ENCODE peak calls at places on chromosomes 5 and 9, in nine cellular contexts. One of them, this sample, is unnamed.
A peak's percentile ranks its signal among the peaks of the same experiment; 100 is the strongest.

GRCh38 chr5:112724901-112725300 is 12.8 kb upstream of the APC start:
- DNase-seq in WERI-Rb-1: no peak
- DNase-seq in transverse colon: no peak
- DNase-seq in breast epithelium: no peak
- DNase-seq in brain microvascular endothelial cell: no peak
- DNase-seq in tibial artery: no peak
- DNase-seq in ovary: no peak
- DNase-seq in heart left ventricle: no peak
- DNase-seq in sigmoid colon: no peak
- DNase-seq in this sample: no peak

GRCh38 chr5:27158775-27159174 is 120.4 kb upstream of the CDH9 start:
- DNase-seq in ovary: no peak
- DNase-seq in WERI-Rb-1: no peak
- DNase-seq in breast epithelium: no peak
- DNase-seq in heart left ventricle: no peak
- DNase-seq in transverse colon: no peak
- DNase-seq in brain microvascular endothelial cell: no peak
- DNase-seq in tibial artery: no peak
- DNase-seq in sigmoid colon: no peak
- DNase-seq in this sample: no peak

GRCh38 chr5:543755-544674 is 19.8 kb upstream of the SLC9A3 start:
- DNase-seq in transverse colon: peak; percentile 77
- DNase-seq in heart left ventricle: no peak
- DNase-seq in ovary: no peak
- DNase-seq in sigmoid colon: peak; percentile 62
- DNase-seq in tibial artery: peak; percentile 67
- DNase-seq in WERI-Rb-1: no peak
- DNase-seq in breast epithelium: no peak
- DNase-seq in brain microvascular endothelial cell: no peak
- DNase-seq in this sample: no peak

GRCh38 chr9:100473271-100474081 is 527 bp downstream of the TMEFF1 start:
- DNase-seq in transverse colon: peak; percentile 11
- DNase-seq in ovary: peak; percentile 46
- DNase-seq in sigmoid colon: no peak
- DNase-seq in tibial artery: no peak
- DNase-seq in brain microvascular endothelial cell: no peak
- DNase-seq in breast epithelium: no peak
- DNase-seq in WERI-Rb-1: peak; percentile 60
- DNase-seq in heart left ventricle: peak; percentile 16
- DNase-seq in this sample: no peak

GRCh38 chr5:95842955-95843544 is 20.5 kb upstream of the GLRX start:
- DNase-seq in tibial artery: peak; percentile 85
- DNase-seq in WERI-Rb-1: peak; percentile 47
- DNase-seq in heart left ventricle: peak; percentile 70
- DNase-seq in breast epithelium: no peak
- DNase-seq in ovary: no peak
- DNase-seq in sigmoid colon: peak; percentile 74
- DNase-seq in brain microvascular endothelial cell: peak; percentile 84
- DNase-seq in transverse colon: peak; percentile 70
- DNase-seq in this sample: no peak

GRCh38 chr5:34717426-34718327 is 61.5 kb downstream of the RAI14 start:
- DNase-seq in breast epithelium: no peak
- DNase-seq in tibial artery: no peak
- DNase-seq in ovary: no peak
- DNase-seq in transverse colon: no peak
- DNase-seq in WERI-Rb-1: no peak
- DNase-seq in sigmoid colon: no peak
- DNase-seq in heart left ventricle: no peak
- DNase-seq in brain microvascular endothelial cell: peak; percentile 96
- DNase-seq in this sample: no peak

GRCh38 chr5:58021476-58021875 is 438.4 kb downstream of the PLK2 start:
- DNase-seq in ovary: no peak
- DNase-seq in transverse colon: no peak
- DNase-seq in breast epithelium: no peak
- DNase-seq in tibial artery: no peak
- DNase-seq in brain microvascular endothelial cell: no peak
- DNase-seq in WERI-Rb-1: no peak
- DNase-seq in sigmoid colon: no peak
- DNase-seq in heart left ventricle: no peak
- DNase-seq in this sample: no peak

GRCh38 chr9:77512876-77513275 is 135.2 kb downstream of the GNA14 start:
- DNase-seq in WERI-Rb-1: no peak
- DNase-seq in ovary: no peak
- DNase-seq in tibial artery: no peak
- DNase-seq in brain microvascular endothelial cell: peak; percentile 49
- DNase-seq in transverse colon: no peak
- DNase-seq in sigmoid colon: no peak
- DNase-seq in heart left ventricle: no peak
- DNase-seq in breast epithelium: no peak
- DNase-seq in this sample: no peak

GRCh38 chr9:20353931-20354652 is 268.2 kb downstream of the MLLT3 start:
- DNase-seq in transverse colon: peak; percentile 17
- DNase-seq in tibial artery: no peak
- DNase-seq in ovary: no peak
- DNase-seq in heart left ventricle: no peak
- DNase-seq in sigmoid colon: no peak
- DNase-seq in breast epithelium: no peak
- DNase-seq in WERI-Rb-1: no peak
- DNase-seq in brain microvascular endothelial cell: no peak
- DNase-seq in this sample: no peak

GRCh38 chr5:23303836-23304235 is 203.6 kb upstream of the PRDM9 start:
- DNase-seq in ovary: no peak
- DNase-seq in brain microvascular endothelial cell: no peak
- DNase-seq in transverse colon: no peak
- DNase-seq in breast epithelium: no peak
- DNase-seq in sigmoid colon: no peak
- DNase-seq in WERI-Rb-1: no peak
- DNase-seq in heart left ventricle: no peak
- DNase-seq in tibial artery: no peak
- DNase-seq in this sample: no peak

GRCh38 chr9:87891754-87892153 is 9.1 kb downstream of the SPATA31E1 start:
- DNase-seq in heart left ventricle: no peak
- DNase-seq in breast epithelium: no peak
- DNase-seq in transverse colon: no peak
- DNase-seq in tibial artery: no peak
- DNase-seq in ovary: no peak
- DNase-seq in brain microvascular endothelial cell: no peak
- DNase-seq in WERI-Rb-1: no peak
- DNase-seq in sigmoid colon: no peak
- DNase-seq in this sample: no peak

DNA sequence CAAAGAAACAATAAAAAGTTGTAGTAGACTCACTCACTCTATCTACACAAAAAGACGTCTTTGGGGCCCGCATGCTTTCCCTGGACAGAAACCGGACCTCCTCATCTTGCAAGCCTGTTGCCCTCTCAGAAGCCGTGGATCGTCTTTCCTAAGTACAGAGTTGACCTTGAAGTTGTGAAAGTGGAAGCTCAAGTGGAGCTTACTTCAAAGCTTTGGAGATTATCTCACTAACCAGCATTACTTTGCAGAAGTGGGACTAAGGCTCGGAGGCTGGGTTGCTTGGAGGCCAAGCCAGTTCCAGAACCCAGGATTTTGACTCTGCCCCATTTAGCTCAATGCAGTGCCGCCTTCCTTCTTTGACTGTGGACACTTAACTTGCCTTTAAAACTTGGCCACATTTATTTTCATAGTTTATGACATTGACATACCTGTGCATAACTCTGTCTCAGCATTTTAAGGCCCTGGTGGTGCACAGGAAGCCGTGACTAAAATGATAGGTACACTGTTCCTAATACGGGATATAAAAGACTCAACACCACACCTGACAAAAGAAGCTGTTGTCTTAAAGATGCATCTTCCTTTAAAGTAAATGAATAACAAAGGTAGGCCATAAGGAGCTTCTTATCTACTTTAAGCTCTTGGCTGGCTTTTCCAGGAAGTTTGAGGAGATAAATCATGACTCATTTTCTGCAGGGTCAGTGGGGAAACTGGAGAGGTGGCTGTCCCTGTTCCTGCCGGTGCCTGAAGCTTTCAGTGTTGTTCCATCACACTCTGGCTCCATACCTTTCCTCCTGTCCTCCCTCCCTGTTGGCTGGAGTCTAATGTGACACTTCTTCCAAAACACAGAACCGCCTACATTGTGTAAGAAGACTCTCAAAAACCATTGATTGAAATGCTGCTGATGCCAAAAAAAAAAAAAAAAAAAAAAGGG is 10.7 kb downstream of the SLC25A25 start:
- DNase-seq in transverse colon: peak; percentile 62
- DNase-seq in tibial artery: no peak
- DNase-seq in brain microvascular endothelial cell: peak; percentile 56
- DNase-seq in ovary: no peak
- DNase-seq in sigmoid colon: no peak
- DNase-seq in breast epithelium: no peak
- DNase-seq in heart left ventricle: no peak
- DNase-seq in WERI-Rb-1: no peak
- DNase-seq in this sample: no peak
- H3K27ac ChIP-seq in transverse colon: peak overlapping the region; percentile 85
- H3K27ac ChIP-seq in tibial artery: no peak overlapping the region
- H3K27ac ChIP-seq in brain microvascular endothelial cell: no peak overlapping the region
- H3K27ac ChIP-seq in ovary: peak overlapping the region; percentile 77
- H3K27ac ChIP-seq in sigmoid colon: peak overlapping the region; percentile 35
- H3K27ac ChIP-seq in breast epithelium: peak overlapping the region; percentile 74
- H3K27ac ChIP-seq in heart left ventricle: no peak overlapping the region
- H3K27ac ChIP-seq in WERI-Rb-1: peak overlapping the region; percentile 12
- H3K27ac ChIP-seq in this sample: no peak overlapping the region

DNA sequence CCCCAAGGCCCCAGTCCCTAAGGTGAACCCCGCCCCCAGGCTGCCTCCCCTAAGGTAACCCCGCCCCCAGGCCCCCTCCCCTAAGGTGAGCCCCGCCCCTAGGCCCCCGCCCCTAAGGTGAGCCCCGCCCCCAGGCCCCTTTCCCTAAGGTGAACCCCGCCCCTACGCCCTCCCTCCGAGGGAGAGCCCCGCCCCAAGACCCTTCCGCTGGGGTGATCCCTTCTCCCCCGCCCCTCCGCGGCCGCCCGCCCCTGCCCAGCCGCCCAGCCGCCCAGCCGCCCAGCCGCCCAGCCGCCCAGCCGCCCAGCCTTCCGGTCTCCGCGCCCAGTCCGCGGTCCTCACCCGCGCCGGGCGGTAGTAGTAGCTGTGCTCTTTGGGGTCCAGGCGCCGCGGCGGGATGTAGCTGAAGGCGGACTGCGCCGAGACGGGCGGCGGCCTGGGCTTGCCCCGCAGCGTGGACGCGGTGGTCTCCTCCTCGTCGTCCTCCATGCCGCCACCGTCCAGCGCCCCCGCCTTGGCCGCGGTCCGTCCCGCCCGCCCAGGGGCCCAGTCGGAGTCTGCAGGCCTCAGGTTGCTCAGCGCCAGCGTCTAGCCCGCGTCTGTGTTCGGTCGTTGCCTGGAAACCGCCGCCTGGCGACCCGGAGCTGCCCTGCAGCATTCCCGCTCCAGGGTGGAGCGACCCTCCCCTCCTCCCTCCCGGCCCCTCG is at the start of gene CFAP90:
- DNase-seq in transverse colon: peak; percentile 26
- DNase-seq in breast epithelium: peak; percentile 67
- DNase-seq in heart left ventricle: peak; percentile 30
- DNase-seq in ovary: peak; percentile 68
- DNase-seq in brain microvascular endothelial cell: peak; percentile 52
- DNase-seq in tibial artery: no peak
- DNase-seq in WERI-Rb-1: peak; percentile 94
- DNase-seq in sigmoid colon: no peak
- DNase-seq in this sample: no peak
- TF ChIP-seq CTCF in transverse colon: no peak
- TF ChIP-seq CTCF in breast epithelium: peak; percentile 36
- TF ChIP-seq CTCF in heart left ventricle: peak; percentile 11
- TF ChIP-seq CTCF in ovary: peak; percentile 22
- TF ChIP-seq CTCF in brain microvascular endothelial cell: peak; percentile 73
- TF ChIP-seq CTCF in tibial artery: peak; percentile 22
- TF ChIP-seq CTCF in WERI-Rb-1: peak; percentile 73
- TF ChIP-seq CTCF in sigmoid colon: no peak
- TF ChIP-seq CTCF in this sample: no peak

GRCh38 chr5:115262405-115263247 is at the start of gene PGGT1B:
- DNase-seq in ovary: peak; percentile 74
- DNase-seq in brain microvascular endothelial cell: peak; percentile 55
- DNase-seq in sigmoid colon: peak; percentile 85
- DNase-seq in transverse colon: peak; percentile 77
- DNase-seq in tibial artery: peak; percentile 82
- DNase-seq in WERI-Rb-1: peak; percentile 86
- DNase-seq in breast epithelium: peak; percentile 61
- DNase-seq in heart left ventricle: peak; percentile 79
- DNase-seq in this sample: peak; percentile 76

GRCh38 chr5:115258001-115258400 is 4.7 kb downstream of the PGGT1B start:
- DNase-seq in brain microvascular endothelial cell: no peak
- DNase-seq in sigmoid colon: no peak
- DNase-seq in breast epithelium: no peak
- DNase-seq in ovary: no peak
- DNase-seq in heart left ventricle: no peak
- DNase-seq in transverse colon: no peak
- DNase-seq in WERI-Rb-1: no peak
- DNase-seq in tibial artery: no peak
- DNase-seq in this sample: no peak

GRCh38 chr5:115262066-115262404 is 642 bp downstream of the PGGT1B start:
- DNase-seq in tibial artery: no peak
- DNase-seq in heart left ventricle: no peak
- DNase-seq in breast epithelium: no peak
- DNase-seq in WERI-Rb-1: no peak
- DNase-seq in ovary: no peak
- DNase-seq in sigmoid colon: no peak
- DNase-seq in brain microvascular endothelial cell: no peak
- DNase-seq in transverse colon: no peak
- DNase-seq in this sample: no peak

GRCh38 chr5:115264786-115265185 is 2.1 kb upstream of the PGGT1B start:
- DNase-seq in brain microvascular endothelial cell: no peak
- DNase-seq in heart left ventricle: no peak
- DNase-seq in WERI-Rb-1: no peak
- DNase-seq in ovary: no peak
- DNase-seq in tibial artery: no peak
- DNase-seq in breast epithelium: no peak
- DNase-seq in sigmoid colon: no peak
- DNase-seq in transverse colon: no peak
- DNase-seq in this sample: no peak

GRCh38 chr5:115260248-115260647 is 2.4 kb downstream of the PGGT1B start:
- DNase-seq in heart left ventricle: no peak
- DNase-seq in breast epithelium: no peak
- DNase-seq in ovary: no peak
- DNase-seq in transverse colon: no peak
- DNase-seq in sigmoid colon: no peak
- DNase-seq in tibial artery: no peak
- DNase-seq in brain microvascular endothelial cell: no peak
- DNase-seq in WERI-Rb-1: no peak
- DNase-seq in this sample: no peak
- H3K4me3 ChIP-seq in heart left ventricle: no peak overlapping the region
- H3K4me3 ChIP-seq in breast epithelium: no peak overlapping the region
- H3K4me3 ChIP-seq in ovary: no peak overlapping the region
- H3K4me3 ChIP-seq in transverse colon: no peak overlapping the region
- H3K4me3 ChIP-seq in sigmoid colon: no peak overlapping the region
- H3K4me3 ChIP-seq in tibial artery: no peak overlapping the region
- H3K4me3 ChIP-seq in brain microvascular endothelial cell: no peak overlapping the region
- H3K4me3 ChIP-seq in WERI-Rb-1: no peak overlapping the region
- H3K4me3 ChIP-seq in this sample: no peak overlapping the region

GRCh38 chr9:73050062-73050814 is 97.4 kb upstream of the ALDH1A1 start:
- DNase-seq in heart left ventricle: no peak
- DNase-seq in tibial artery: no peak
- DNase-seq in brain microvascular endothelial cell: no peak
- DNase-seq in WERI-Rb-1: no peak
- DNase-seq in sigmoid colon: no peak
- DNase-seq in breast epithelium: no peak
- DNase-seq in transverse colon: no peak
- DNase-seq in ovary: no peak
- DNase-seq in this sample: no peak
- H3K27ac ChIP-seq in heart left ventricle: no peak overlapping the region
- H3K27ac ChIP-seq in tibial artery: peak overlapping the region; percentile 21
- H3K27ac ChIP-seq in brain microvascular endothelial cell: peak overlapping the region; percentile 62
- H3K27ac ChIP-seq in WERI-Rb-1: no peak overlapping the region
- H3K27ac ChIP-seq in sigmoid colon: peak overlapping the region; percentile 60
- H3K27ac ChIP-seq in breast epithelium: no peak overlapping the region
- H3K27ac ChIP-seq in transverse colon: peak overlapping the region; percentile 36
- H3K27ac ChIP-seq in ovary: no peak overlapping the region
- H3K27ac ChIP-seq in this sample: no peak overlapping the region